ENCODE peak calls at places on chromosomes 16 and 17, in four cellular contexts. L is H9, P is H1, G is IMR-90. B is an unnamed sample.

GRCh38 chr17:37180371-37180770 is 195.4 kb upstream of the C17orf78 start:
- DNase-seq in L (no peak), P (no peak), G (peak), B (no peak)

GRCh38 chr16:4691666-4692412 is 1.5 kb upstream of the NUDT16L1 start:
- DNase-seq in L (no peak), P (no peak), G (no peak), B (no peak)

GRCh38 chr16:67387479-67388079 is 5.7 kb downstream of the TPPP3 start:
- DNase-seq in L (no peak), P (no peak), G (no peak), B (no peak)

GRCh38 chr16:10601444-10602401 is 21.3 kb upstream of the EMP2 start:
- DNase-seq in L (no peak), P (no peak), G (no peak), B (peak)

GRCh38 chr17:36934759-36935630 is 2.3 kb upstream of the LHX1 start:
- DNase-seq in L (peak), P (no peak), G (no peak), B (peak)

GRCh38 chr17:32222621-32223020 is 43.0 kb upstream of the RHBDL3 start:
- DNase-seq in L (no peak), P (no peak), G (peak), B (peak)

GRCh38 chr17:40511667-40512221 is 10.3 kb upstream of the TNS4 start:
- DNase-seq in L (no peak), P (no peak), G (no peak), B (no peak)

GRCh38 chr17:31700973-31701372 is 158.1 kb downstream of the COPRS start:
- DNase-seq in L (no peak), P (no peak), G (no peak), B (no peak)

GRCh38 chr17:68462381-68463210 is 5.3 kb upstream of the WIPI1 start:
- DNase-seq in L (peak), P (peak), G (peak), B (peak)

GRCh38 chr17:4950075-4950756 is 703 bp upstream of the ENO3 start:
- DNase-seq in L (peak), P (no peak), G (no peak), B (peak)

GRCh38 chr16:54657058-54657708 is 273.5 kb upstream of the IRX5 start:
- DNase-seq in L (peak), P (no peak), G (no peak), B (peak)

GRCh38 chr17:82751571-82752370 is at the start of gene TBCD:
- DNase-seq in L (peak), P (peak), G (peak), B (peak)

GRCh38 chr17:15289285-15290185 is 24.4 kb upstream of the PMP22 start:
- DNase-seq in L (no peak), P (no peak), G (peak), B (no peak)

GRCh38 chr17:28364665-28365363 is at the start of gene SEBOX:
- DNase-seq in L (no peak), P (no peak), G (no peak), B (no peak)

GRCh38 chr16:14362774-14363371 is 267.2 kb downstream of the PARN start:
- DNase-seq in L (no peak), P (no peak), G (peak), B (no peak)

GRCh38 chr16:4433914-4434787 is 8.5 kb downstream of the DNAJA3 start:
- DNase-seq in L (no peak), P (no peak), G (no peak), B (no peak)

GRCh38 chr16:85517780-85518179 is 95.3 kb upstream of the GSE1 start:
- DNase-seq in L (no peak), P (no peak), G (no peak), B (no peak)

GRCh38 chr17:16439303-16439791 is 24.0 kb downstream of the TRPV2 start:
- DNase-seq in L (no peak), P (no peak), G (no peak), B (no peak)

GRCh38 chr17:60390881-60391418 is 983 bp downstream of the USP32 start:
- DNase-seq in L (no peak), P (no peak), G (peak), B (peak)

GRCh38 chr17:37493249-37494027 is 3.7 kb downstream of the DUSP14 start:
- DNase-seq in L (no peak), P (no peak), G (peak), B (no peak)

GRCh38 chr16:88437367-88437964 is 15.6 kb upstream of the ZFPM1 start:
- DNase-seq in L (peak), P (peak), G (peak), B (peak)

GRCh38 chr17:49425004-49425286 is 10.3 kb upstream of the PHB1 start:
- DNase-seq in L (no peak), P (no peak), G (no peak), B (no peak)

GRCh38 chr17:76154935-76155845 is 14.1 kb upstream of the FOXJ1 start:
- DNase-seq in L (peak), P (no peak), G (no peak), B (no peak)

GRCh38 chr16:49588061-49588460 is 214.5 kb downstream of the C16orf78 start:
- DNase-seq in L (peak), P (no peak), G (no peak), B (no peak)

GRCh38 chr16:81401035-81401950 is 43.3 kb upstream of the CMIP start:
- DNase-seq in L (no peak), P (no peak), G (peak), B (no peak)

GRCh38 chr16:11301645-11302513 is 20.7 kb upstream of the PRM1 start:
- DNase-seq in L (no peak), P (no peak), G (no peak), B (no peak)

GRCh38 chr17:58741121-58741625 is 14.5 kb upstream of the PPM1E start:
- DNase-seq in L (no peak), P (no peak), G (peak), B (peak)

GRCh38 chr16:66933776-66934137 is 445 bp downstream of the CIAO2B start:
- DNase-seq in L (no peak), P (no peak), G (peak), B (no peak)

GRCh38 chr17:44906010-44906646 is 6.9 kb upstream of the EFTUD2 start:
- DNase-seq in L (peak), P (no peak), G (peak), B (peak)

GRCh38 chr17:29954405-29954804 is 13.0 kb downstream of the EFCAB5 start:
- DNase-seq in L (no peak), P (no peak), G (no peak), B (peak)

GRCh38 chr16:21037736-21038135 is 112.9 kb downstream of the DNAH3 start:
- DNase-seq in L (no peak), P (no peak), G (no peak), B (no peak)

GRCh38 chr16:85025781-85026653 is 1.6 kb upstream of the KIAA0513 start:
- DNase-seq in L (no peak), P (no peak), G (no peak), B (no peak)

GRCh38 chr16:14196011-14196410 is 124.9 kb downstream of the MRTFB start:
- DNase-seq in L (no peak), P (no peak), G (peak), B (peak)

GRCh38 chr17:7361906-7362305 is 7.0 kb downstream of the TMEM95 start:
- DNase-seq in L (no peak), P (no peak), G (no peak), B (no peak)

GRCh38 chr16:2364638-2365210 is 24.2 kb upstream of the ABCA3 start:
- DNase-seq in L (no peak), P (no peak), G (no peak), B (peak)

GRCh38 chr17:179721-180379 is 1.6 kb downstream of the DOC2B start:
- DNase-seq in L (peak), P (no peak), G (no peak), B (peak)

GRCh38 chr17:43528319-43528987 is 17.7 kb downstream of the ETV4 start:
- DNase-seq in L (no peak), P (no peak), G (no peak), B (no peak)

DNA sequence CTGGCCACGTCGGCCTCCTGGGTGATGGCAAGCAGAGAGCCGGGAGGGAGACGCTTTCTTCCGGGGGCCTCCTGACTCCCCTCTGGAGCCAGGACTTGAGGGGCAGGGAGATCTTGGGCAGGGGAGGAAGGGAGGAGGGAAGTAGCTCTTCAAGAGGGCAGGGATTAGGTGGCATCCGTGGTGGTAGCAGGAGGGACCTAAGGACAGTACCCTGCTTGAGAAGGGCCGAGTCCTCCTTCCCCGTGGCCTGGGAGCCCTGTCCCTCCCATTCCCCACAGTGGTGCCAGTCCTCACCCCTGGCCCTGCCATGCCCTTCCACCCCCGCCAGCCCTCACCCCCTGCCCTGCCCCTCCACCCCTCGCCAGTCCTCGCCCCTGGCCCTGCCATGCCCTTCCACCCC is 12.6 kb downstream of the TAX1BP3 start:
- DNase-seq in L (peak), P (no peak), G (no peak), B (no peak)
- H4K5ac ChIP-seq in L (no peak), P (no peak), G (no peak), B (no peak)

DNA sequence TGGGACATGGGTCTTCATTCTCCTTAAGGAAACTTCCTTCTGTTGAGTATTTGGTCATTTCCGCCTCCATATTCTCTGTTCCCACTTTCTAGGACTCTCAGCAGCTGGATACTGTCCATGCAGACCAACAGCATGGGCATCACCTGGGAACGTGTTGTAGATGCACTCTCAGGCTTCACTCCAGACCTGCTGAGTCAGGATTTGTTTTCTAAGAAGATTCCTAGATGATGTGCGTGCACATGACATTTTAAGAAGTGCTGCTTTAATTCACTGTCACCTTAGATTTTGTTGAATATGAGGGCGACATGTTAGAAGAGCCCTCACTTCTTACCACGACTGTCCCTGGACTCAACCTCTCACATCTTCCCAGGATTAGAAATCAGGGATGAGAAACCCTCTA is 10.0 kb upstream of the SDK2 start:
- DNase-seq in L (no peak), P (no peak), G (no peak), B (no peak)
- H2AK5ac ChIP-seq in L (no peak), P (no peak), G (no peak), B (no peak)

GRCh38 chr17:20259668-20260067 is 207.7 kb downstream of the LGALS9B start:
- DNase-seq in L (no peak), P (no peak), G (no peak), B (no peak)
- H4K5ac ChIP-seq in L (no peak), P (no peak), G (no peak), B (no peak)

GRCh38 chr17:9907883-9908648 is 3.0 kb upstream of the RCVRN start:
- DNase-seq in L (no peak), P (no peak), G (peak), B (peak)
- H2AK5ac ChIP-seq in L (no peak), P (no peak), G (peak), B (no peak)

GRCh38 chr17:78854508-78854907 is 13.9 kb upstream of the USP36 start:
- DNase-seq in L (no peak), P (no peak), G (no peak), B (no peak)

GRCh38 chr17:78855561-78856165 is 15.0 kb upstream of the USP36 start:
- DNase-seq in L (no peak), P (no peak), G (no peak), B (no peak)

GRCh38 chr17:78859051-78859450 is 18.4 kb upstream of the USP36 start:
- DNase-seq in L (no peak), P (no peak), G (no peak), B (no peak)

GRCh38 chr17:78853926-78854394 is 13.3 kb upstream of the USP36 start:
- DNase-seq in L (no peak), P (no peak), G (no peak), B (no peak)

GRCh38 chr17:78857266-78857665 is 16.7 kb upstream of the USP36 start:
- DNase-seq in L (no peak), P (no peak), G (no peak), B (no peak)
- H4K5ac ChIP-seq in L (no peak), P (no peak), G (no peak), B (no peak)

GRCh38 chr17:47188266-47188665 is 829 bp downstream of the CDC27 start:
- DNase-seq in L (no peak), P (no peak), G (peak), B (peak)
- H2AK5ac ChIP-seq in L (no peak), P (no peak), G (peak), B (no peak)

DNA sequence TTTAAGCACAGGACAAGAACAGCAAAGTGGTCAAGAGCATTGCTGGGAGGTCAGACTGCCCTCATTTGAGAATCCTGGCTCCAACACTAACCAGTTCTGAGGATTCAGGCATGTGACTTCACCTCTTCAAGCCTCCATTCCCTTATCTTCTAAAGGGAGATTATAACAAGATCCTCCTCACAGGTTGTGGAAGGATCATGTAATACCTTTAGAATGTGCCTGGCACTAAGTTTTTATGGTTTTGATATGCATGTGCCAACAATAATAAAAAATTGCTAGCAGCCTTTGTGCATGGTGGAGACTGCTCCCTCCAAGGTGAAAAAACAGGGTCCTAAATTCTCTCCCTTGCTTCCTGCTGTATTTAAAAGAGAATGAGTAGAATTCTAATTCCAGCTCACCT is 36.0 kb upstream of the ADAMTS18 start:
- DNase-seq in L (no peak), P (no peak), G (no peak), B (peak)
- H4K5ac ChIP-seq in L (no peak), P (no peak), G (no peak), B (no peak)

DNA sequence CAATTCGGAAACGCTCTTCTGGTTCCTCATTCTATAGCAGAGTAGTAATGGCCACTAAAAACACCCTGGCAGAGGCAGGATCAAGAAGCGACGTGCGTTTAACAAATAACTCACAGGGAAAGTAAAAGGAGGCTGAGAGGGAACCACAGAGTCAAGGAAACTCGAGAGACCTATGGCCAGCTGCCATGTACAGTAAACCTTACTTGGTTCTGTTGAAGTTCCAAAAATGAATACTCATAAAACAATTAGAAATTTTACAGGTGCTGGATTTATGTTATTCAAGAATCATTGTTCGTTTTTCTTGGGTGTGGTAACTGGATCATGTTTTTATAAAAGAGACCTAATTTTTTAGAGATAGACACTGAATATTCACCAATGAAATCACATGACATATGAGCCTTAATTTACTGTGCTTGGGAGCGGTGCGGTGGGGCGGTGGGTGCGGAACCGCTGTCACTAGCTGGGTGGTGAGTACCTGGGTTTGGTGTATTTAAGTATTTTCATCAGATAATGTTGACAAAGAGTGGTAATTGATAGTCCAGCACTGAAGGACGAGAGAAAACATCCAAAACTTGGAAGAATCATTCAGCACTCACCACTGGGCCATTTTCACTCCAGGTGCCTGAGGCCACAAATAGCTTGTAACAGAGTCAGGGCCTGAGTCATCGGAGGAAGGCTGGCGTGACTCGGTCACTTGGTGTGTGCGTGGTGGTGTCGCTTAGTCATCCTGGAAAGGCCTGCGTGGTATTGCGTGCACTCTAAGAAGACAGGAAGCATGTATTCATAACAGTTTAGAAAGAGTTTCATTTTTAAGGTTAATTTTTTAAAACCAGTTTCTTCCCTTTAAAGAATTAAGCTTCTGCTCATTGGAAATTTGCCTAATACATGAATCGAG is 135.4 kb upstream of the CHMP6 start:
- DNase-seq in L (no peak), P (no peak), G (peak), B (peak)
- H2AK5ac ChIP-seq in L (no peak), P (no peak), G (peak), B (no peak)

DNA sequence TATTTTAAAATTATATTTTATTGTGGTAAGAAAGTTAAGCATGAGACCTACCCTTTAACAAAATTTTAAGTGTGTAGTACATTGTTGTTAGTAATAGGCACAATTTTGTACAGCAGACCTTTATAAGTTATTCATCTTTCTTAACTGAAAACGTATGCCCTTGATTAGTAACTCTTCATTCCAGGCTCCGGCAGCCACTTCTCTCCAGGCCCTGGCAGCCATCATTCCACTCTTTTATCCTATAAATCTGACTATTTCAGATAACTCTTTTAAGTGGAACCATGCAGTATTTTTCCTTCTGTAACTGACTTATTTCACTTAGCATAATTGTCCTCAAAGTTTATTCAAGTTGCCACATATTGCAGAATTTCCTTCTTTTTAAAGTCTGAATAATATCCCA is 348.2 kb downstream of the CDH11 start:
- DNase-seq in L (no peak), P (no peak), G (no peak), B (no peak)
- H4K5ac ChIP-seq in L (no peak), P (no peak), G (no peak), B (no peak)

B was measured in mesendoderm.